ENCODE peak calls at places on chromosomes 16 and 17, in nine cellular contexts. One of them, this sample, is unnamed.

GRCh38 chr17:65092262-65092661 is 35.7 kb upstream of the GNA13 start:
- DNase-seq in Calu3: no peak
- DNase-seq in ovary: no peak
- DNase-seq in brain microvascular endothelial cell: no peak
- DNase-seq in left ventricle myocardium inferior: no peak
- DNase-seq in fibroblast of pulmonary artery: no peak
- DNase-seq in testis: no peak
- DNase-seq in CD8-positive, alpha-beta T cell: no peak
- DNase-seq in ascending aorta: no peak
- DNase-seq in this sample: no peak

GRCh38 chr16:81718637-81719036 is 60.5 kb upstream of the PLCG2 start:
- DNase-seq in left ventricle myocardium inferior: peak
- DNase-seq in brain microvascular endothelial cell: no peak
- DNase-seq in Calu3: no peak
- DNase-seq in ovary: no peak
- DNase-seq in ascending aorta: no peak
- DNase-seq in CD8-positive, alpha-beta T cell: no peak
- DNase-seq in fibroblast of pulmonary artery: no peak
- DNase-seq in testis: no peak
- DNase-seq in this sample: no peak

GRCh38 chr17:49715717-49716279 is 8.0 kb upstream of the SLC35B1 start:
- DNase-seq in Calu3: no peak
- DNase-seq in CD8-positive, alpha-beta T cell: peak
- DNase-seq in ovary: no peak
- DNase-seq in ascending aorta: no peak
- DNase-seq in left ventricle myocardium inferior: no peak
- DNase-seq in fibroblast of pulmonary artery: no peak
- DNase-seq in brain microvascular endothelial cell: no peak
- DNase-seq in testis: no peak
- DNase-seq in this sample: no peak

GRCh38 chr17:14149751-14150150 is 80.4 kb downstream of the COX10 start:
- DNase-seq in ascending aorta: no peak
- DNase-seq in brain microvascular endothelial cell: no peak
- DNase-seq in left ventricle myocardium inferior: no peak
- DNase-seq in testis: no peak
- DNase-seq in ovary: no peak
- DNase-seq in fibroblast of pulmonary artery: no peak
- DNase-seq in Calu3: no peak
- DNase-seq in CD8-positive, alpha-beta T cell: no peak
- DNase-seq in this sample: no peak

GRCh38 chr17:43768382-43768781 is 9.8 kb upstream of the SOST start:
- DNase-seq in testis: peak
- DNase-seq in ascending aorta: peak
- DNase-seq in Calu3: no peak
- DNase-seq in CD8-positive, alpha-beta T cell: no peak
- DNase-seq in left ventricle myocardium inferior: peak
- DNase-seq in fibroblast of pulmonary artery: no peak
- DNase-seq in ovary: no peak
- DNase-seq in brain microvascular endothelial cell: no peak
- DNase-seq in this sample: no peak

GRCh38 chr17:67203818-67204217 is 41.2 kb downstream of the HELZ start:
- DNase-seq in left ventricle myocardium inferior: no peak
- DNase-seq in testis: no peak
- DNase-seq in fibroblast of pulmonary artery: no peak
- DNase-seq in Calu3: no peak
- DNase-seq in ascending aorta: no peak
- DNase-seq in ovary: no peak
- DNase-seq in CD8-positive, alpha-beta T cell: no peak
- DNase-seq in brain microvascular endothelial cell: no peak
- DNase-seq in this sample: no peak

GRCh38 chr17:35017021-35017420 is 36.7 kb downstream of the LIG3 start:
- DNase-seq in ovary: no peak
- DNase-seq in ascending aorta: no peak
- DNase-seq in brain microvascular endothelial cell: no peak
- DNase-seq in fibroblast of pulmonary artery: no peak
- DNase-seq in CD8-positive, alpha-beta T cell: no peak
- DNase-seq in Calu3: no peak
- DNase-seq in left ventricle myocardium inferior: no peak
- DNase-seq in testis: no peak
- DNase-seq in this sample: no peak

GRCh38 chr16:85114909-85115567 is 2.8 kb upstream of the CIBAR2 start:
- DNase-seq in left ventricle myocardium inferior: peak
- DNase-seq in ovary: peak
- DNase-seq in Calu3: peak
- DNase-seq in ascending aorta: peak
- DNase-seq in testis: peak
- DNase-seq in brain microvascular endothelial cell: peak
- DNase-seq in CD8-positive, alpha-beta T cell: peak
- DNase-seq in fibroblast of pulmonary artery: peak
- DNase-seq in this sample: peak

GRCh38 chr16:88784074-88784855 is 755 bp downstream of the PIEZO1 start:
- DNase-seq in fibroblast of pulmonary artery: peak
- DNase-seq in Calu3: peak
- DNase-seq in ovary: peak
- DNase-seq in CD8-positive, alpha-beta T cell: no peak
- DNase-seq in brain microvascular endothelial cell: peak
- DNase-seq in left ventricle myocardium inferior: peak
- DNase-seq in ascending aorta: peak
- DNase-seq in testis: peak
- DNase-seq in this sample: no peak

GRCh38 chr16:57540387-57540786 is 2.1 kb upstream of the ADGRG5 start:
- DNase-seq in ascending aorta: no peak
- DNase-seq in Calu3: no peak
- DNase-seq in brain microvascular endothelial cell: no peak
- DNase-seq in testis: no peak
- DNase-seq in fibroblast of pulmonary artery: no peak
- DNase-seq in left ventricle myocardium inferior: no peak
- DNase-seq in CD8-positive, alpha-beta T cell: no peak
- DNase-seq in ovary: no peak
- DNase-seq in this sample: no peak

GRCh38 chr17:40445769-40446468 is 2.7 kb downstream of the IGFBP4 start:
- DNase-seq in CD8-positive, alpha-beta T cell: no peak
- DNase-seq in brain microvascular endothelial cell: no peak
- DNase-seq in ovary: no peak
- DNase-seq in testis: no peak
- DNase-seq in ascending aorta: no peak
- DNase-seq in Calu3: peak
- DNase-seq in left ventricle myocardium inferior: no peak
- DNase-seq in fibroblast of pulmonary artery: peak
- DNase-seq in this sample: no peak

GRCh38 chr16:22971346-22971924 is 157.5 kb downstream of the HS3ST2 start:
- DNase-seq in ascending aorta: no peak
- DNase-seq in CD8-positive, alpha-beta T cell: no peak
- DNase-seq in ovary: no peak
- DNase-seq in testis: no peak
- DNase-seq in left ventricle myocardium inferior: no peak
- DNase-seq in brain microvascular endothelial cell: no peak
- DNase-seq in fibroblast of pulmonary artery: no peak
- DNase-seq in Calu3: no peak
- DNase-seq in this sample: no peak

GRCh38 chr16:22967696-22968095 is 153.7 kb downstream of the HS3ST2 start:
- DNase-seq in testis: no peak
- DNase-seq in brain microvascular endothelial cell: no peak
- DNase-seq in ovary: no peak
- DNase-seq in Calu3: no peak
- DNase-seq in left ventricle myocardium inferior: no peak
- DNase-seq in fibroblast of pulmonary artery: no peak
- DNase-seq in ascending aorta: no peak
- DNase-seq in CD8-positive, alpha-beta T cell: no peak
- DNase-seq in this sample: no peak

GRCh38 chr16:22970191-22970845 is 156.4 kb downstream of the HS3ST2 start:
- DNase-seq in fibroblast of pulmonary artery: no peak
- DNase-seq in ovary: no peak
- DNase-seq in CD8-positive, alpha-beta T cell: no peak
- DNase-seq in brain microvascular endothelial cell: no peak
- DNase-seq in testis: no peak
- DNase-seq in ascending aorta: no peak
- DNase-seq in Calu3: no peak
- DNase-seq in left ventricle myocardium inferior: no peak
- DNase-seq in this sample: no peak

GRCh38 chr16:22968931-22969330 is 155.0 kb downstream of the HS3ST2 start:
- DNase-seq in testis: no peak
- DNase-seq in Calu3: no peak
- DNase-seq in ovary: no peak
- DNase-seq in brain microvascular endothelial cell: no peak
- DNase-seq in ascending aorta: no peak
- DNase-seq in CD8-positive, alpha-beta T cell: no peak
- DNase-seq in fibroblast of pulmonary artery: no peak
- DNase-seq in left ventricle myocardium inferior: no peak
- DNase-seq in this sample: no peak

DNA sequence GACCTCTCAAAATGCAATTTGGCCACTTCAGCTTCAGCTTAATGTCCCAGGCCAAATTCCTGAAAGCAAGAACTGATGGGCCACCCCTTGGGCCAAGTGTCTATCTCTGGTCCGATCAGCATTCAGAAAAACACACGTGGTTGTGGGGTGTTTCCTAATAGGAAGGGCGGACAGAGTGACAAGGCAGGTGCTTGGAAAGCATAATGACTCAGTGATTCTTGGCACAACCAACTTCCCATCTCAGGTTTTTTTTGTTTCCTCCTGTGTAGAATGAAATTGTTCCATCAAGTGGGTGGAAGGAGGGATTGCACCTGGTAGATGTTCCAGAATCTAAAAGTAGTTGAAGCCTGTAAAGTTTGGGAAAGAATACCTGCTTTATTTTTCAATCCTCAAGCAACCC is 155.6 kb downstream of the HS3ST2 start:
- DNase-seq in ovary: no peak
- DNase-seq in fibroblast of pulmonary artery: no peak
- DNase-seq in CD8-positive, alpha-beta T cell: no peak
- DNase-seq in brain microvascular endothelial cell: no peak
- DNase-seq in testis: no peak
- DNase-seq in Calu3: peak
- DNase-seq in left ventricle myocardium inferior: no peak
- DNase-seq in ascending aorta: no peak
- DNase-seq in this sample: no peak
- TF ChIP-seq CTCF in ovary: no peak
- TF ChIP-seq CTCF in fibroblast of pulmonary artery: no peak
- TF ChIP-seq CTCF in CD8-positive, alpha-beta T cell: no peak
- TF ChIP-seq CTCF in brain microvascular endothelial cell: no peak
- TF ChIP-seq CTCF in testis: no peak
- TF ChIP-seq CTCF in Calu3: no peak
- TF ChIP-seq CTCF in left ventricle myocardium inferior: no peak
- TF ChIP-seq CTCF in ascending aorta: no peak
- TF ChIP-seq CTCF in this sample: no peak

DNA sequence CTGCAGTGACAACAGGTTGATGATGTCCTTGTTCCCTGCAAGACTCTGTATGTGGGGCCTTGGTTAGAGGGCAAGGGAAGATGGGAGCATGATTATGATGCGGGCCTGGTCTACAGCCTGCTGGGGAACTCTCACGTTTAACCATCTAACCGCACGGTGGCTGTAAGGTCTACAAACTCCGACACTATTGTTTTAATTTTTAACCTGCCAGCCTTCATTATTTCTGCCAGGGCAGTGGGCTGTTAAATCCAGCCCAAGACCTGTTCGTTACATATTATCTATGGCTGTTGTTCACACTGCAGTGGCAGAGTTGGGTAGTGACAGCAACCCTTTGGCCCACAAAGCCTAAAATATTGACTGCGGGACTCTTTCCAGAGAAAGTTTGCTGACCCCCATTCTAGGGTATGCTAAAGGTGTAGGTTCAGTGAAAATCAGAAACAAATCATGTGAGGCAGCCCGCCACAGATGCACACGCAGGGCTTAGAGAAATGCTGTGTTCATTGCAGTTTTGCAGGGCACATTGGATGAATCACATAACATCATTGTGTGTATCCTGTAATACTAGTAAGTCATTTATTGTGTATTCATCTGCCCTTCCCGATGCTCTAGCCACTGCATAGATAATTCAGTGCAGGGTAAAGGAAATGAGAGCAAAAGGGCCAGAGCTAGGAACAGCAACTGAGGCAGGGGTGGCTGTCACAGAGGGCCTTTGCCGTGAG is 14.3 kb downstream of the SNX29 start:
- DNase-seq in fibroblast of pulmonary artery: no peak
- DNase-seq in ascending aorta: no peak
- DNase-seq in Calu3: no peak
- DNase-seq in CD8-positive, alpha-beta T cell: no peak
- DNase-seq in left ventricle myocardium inferior: no peak
- DNase-seq in testis: no peak
- DNase-seq in brain microvascular endothelial cell: no peak
- DNase-seq in ovary: no peak
- DNase-seq in this sample: no peak
- TF ChIP-seq CTCF in fibroblast of pulmonary artery: no peak
- TF ChIP-seq CTCF in ascending aorta: no peak
- TF ChIP-seq CTCF in Calu3: no peak
- TF ChIP-seq CTCF in CD8-positive, alpha-beta T cell: no peak
- TF ChIP-seq CTCF in left ventricle myocardium inferior: no peak
- TF ChIP-seq CTCF in testis: no peak
- TF ChIP-seq CTCF in brain microvascular endothelial cell: no peak
- TF ChIP-seq CTCF in ovary: no peak
- TF ChIP-seq CTCF in this sample: no peak

GRCh38 chr17:32444301-32445074 is at the start of gene PSMD11:
- DNase-seq in fibroblast of pulmonary artery: peak
- DNase-seq in testis: peak
- DNase-seq in ascending aorta: peak
- DNase-seq in left ventricle myocardium inferior: peak
- DNase-seq in CD8-positive, alpha-beta T cell: peak
- DNase-seq in brain microvascular endothelial cell: peak
- DNase-seq in Calu3: peak
- DNase-seq in ovary: peak
- DNase-seq in this sample: peak
- TF ChIP-seq CTCF in fibroblast of pulmonary artery: peak
- TF ChIP-seq CTCF in testis: peak
- TF ChIP-seq CTCF in ascending aorta: peak
- TF ChIP-seq CTCF in left ventricle myocardium inferior: peak
- TF ChIP-seq CTCF in CD8-positive, alpha-beta T cell: peak
- TF ChIP-seq CTCF in brain microvascular endothelial cell: peak
- TF ChIP-seq CTCF in Calu3: peak
- TF ChIP-seq CTCF in ovary: peak
- TF ChIP-seq CTCF in this sample: peak

GRCh38 chr16:3262517-3262916 is 6.1 kb upstream of the MEFV start:
- DNase-seq in fibroblast of pulmonary artery: no peak
- DNase-seq in testis: no peak
- DNase-seq in ovary: no peak
- DNase-seq in ascending aorta: no peak
- DNase-seq in brain microvascular endothelial cell: no peak
- DNase-seq in left ventricle myocardium inferior: no peak
- DNase-seq in Calu3: no peak
- DNase-seq in CD8-positive, alpha-beta T cell: no peak
- DNase-seq in this sample: no peak

GRCh38 chr16:3259829-3260228 is 3.4 kb upstream of the MEFV start:
- DNase-seq in Calu3: no peak
- DNase-seq in CD8-positive, alpha-beta T cell: no peak
- DNase-seq in ovary: no peak
- DNase-seq in ascending aorta: no peak
- DNase-seq in left ventricle myocardium inferior: no peak
- DNase-seq in brain microvascular endothelial cell: no peak
- DNase-seq in testis: no peak
- DNase-seq in fibroblast of pulmonary artery: no peak
- DNase-seq in this sample: no peak

GRCh38 chr16:3266873-3267537 is 10.6 kb upstream of the MEFV start:
- DNase-seq in fibroblast of pulmonary artery: peak
- DNase-seq in left ventricle myocardium inferior: no peak
- DNase-seq in ovary: no peak
- DNase-seq in brain microvascular endothelial cell: peak
- DNase-seq in testis: peak
- DNase-seq in ascending aorta: no peak
- DNase-seq in CD8-positive, alpha-beta T cell: peak
- DNase-seq in Calu3: peak
- DNase-seq in this sample: no peak

GRCh38 chr16:3268294-3268693 is 11.9 kb upstream of the MEFV start:
- DNase-seq in left ventricle myocardium inferior: no peak
- DNase-seq in brain microvascular endothelial cell: no peak
- DNase-seq in Calu3: no peak
- DNase-seq in CD8-positive, alpha-beta T cell: no peak
- DNase-seq in ovary: no peak
- DNase-seq in fibroblast of pulmonary artery: no peak
- DNase-seq in ascending aorta: no peak
- DNase-seq in testis: no peak
- DNase-seq in this sample: no peak

GRCh38 chr16:3264137-3265036 is 8.0 kb upstream of the MEFV start:
- DNase-seq in Calu3: peak
- DNase-seq in fibroblast of pulmonary artery: peak
- DNase-seq in brain microvascular endothelial cell: peak
- DNase-seq in testis: peak
- DNase-seq in left ventricle myocardium inferior: peak
- DNase-seq in ovary: peak
- DNase-seq in ascending aorta: peak
- DNase-seq in CD8-positive, alpha-beta T cell: peak
- DNase-seq in this sample: peak
- TF ChIP-seq CTCF in Calu3: no peak
- TF ChIP-seq CTCF in fibroblast of pulmonary artery: peak
- TF ChIP-seq CTCF in brain microvascular endothelial cell: peak
- TF ChIP-seq CTCF in testis: no peak
- TF ChIP-seq CTCF in left ventricle myocardium inferior: peak
- TF ChIP-seq CTCF in ovary: peak
- TF ChIP-seq CTCF in ascending aorta: no peak
- TF ChIP-seq CTCF in CD8-positive, alpha-beta T cell: no peak
- TF ChIP-seq CTCF in this sample: peak